ENCODE peak calls at places on chromosome 14, in six cellular contexts. One of them, this sample, is unnamed. For H3K4me1 and H3K27me3, the result is how much of the 10 kb centered on the place peaks cover.

GRCh38 chr14:103068351-103069073 is 11.2 kb upstream of the CDC42BPB start:
- DNase-seq in cardiac muscle cell: no peak
- DNase-seq in left ventricle myocardium inferior: no peak
- DNase-seq in right lobe of liver: no peak
- DNase-seq in CD8-positive, alpha-beta T cell: no peak
- DNase-seq in heart left ventricle: no peak
- DNase-seq in this sample: no peak

GRCh38 chr14:95101736-95102677 is 55.3 kb downstream of the DICER1 start:
- DNase-seq in cardiac muscle cell: no peak
- DNase-seq in left ventricle myocardium inferior: no peak
- DNase-seq in right lobe of liver: no peak
- DNase-seq in CD8-positive, alpha-beta T cell: no peak
- DNase-seq in heart left ventricle: no peak
- DNase-seq in this sample: no peak

GRCh38 chr14:96847451-96847850 is 50.3 kb downstream of the VRK1 start:
- DNase-seq in cardiac muscle cell: no peak
- DNase-seq in left ventricle myocardium inferior: no peak
- DNase-seq in right lobe of liver: no peak
- DNase-seq in CD8-positive, alpha-beta T cell: no peak
- DNase-seq in heart left ventricle: no peak
- DNase-seq in this sample: no peak

GRCh38 chr14:61720302-61720677 is 25.0 kb downstream of the HIF1A start:
- DNase-seq in cardiac muscle cell: peak
- DNase-seq in left ventricle myocardium inferior: no peak
- DNase-seq in right lobe of liver: no peak
- DNase-seq in CD8-positive, alpha-beta T cell: no peak
- DNase-seq in heart left ventricle: no peak
- DNase-seq in this sample: no peak

GRCh38 chr14:54653764-54654469 is 87.0 kb downstream of the SAMD4A start:
- DNase-seq in cardiac muscle cell: peak
- DNase-seq in left ventricle myocardium inferior: peak
- DNase-seq in right lobe of liver: no peak
- DNase-seq in CD8-positive, alpha-beta T cell: no peak
- DNase-seq in heart left ventricle: peak
- DNase-seq in this sample: peak

GRCh38 chr14:65927871-65928270 is 515.3 kb downstream of the FUT8 start:
- DNase-seq in cardiac muscle cell: no peak
- DNase-seq in left ventricle myocardium inferior: no peak
- DNase-seq in right lobe of liver: no peak
- DNase-seq in CD8-positive, alpha-beta T cell: peak
- DNase-seq in heart left ventricle: no peak
- DNase-seq in this sample: no peak

GRCh38 chr14:99346470-99347080 is 74.6 kb upstream of the BCL11B start:
- DNase-seq in cardiac muscle cell: no peak
- DNase-seq in left ventricle myocardium inferior: no peak
- DNase-seq in right lobe of liver: no peak
- DNase-seq in CD8-positive, alpha-beta T cell: no peak
- DNase-seq in heart left ventricle: no peak
- DNase-seq in this sample: peak

GRCh38 chr14:99603471-99603933 is 505 bp downstream of the CCDC85C start:
- DNase-seq in cardiac muscle cell: peak
- DNase-seq in left ventricle myocardium inferior: no peak
- DNase-seq in right lobe of liver: no peak
- DNase-seq in CD8-positive, alpha-beta T cell: peak
- DNase-seq in heart left ventricle: no peak
- DNase-seq in this sample: no peak

GRCh38 chr14:51776102-51776894 is 84.1 kb upstream of the GNG2 start:
- DNase-seq in cardiac muscle cell: peak
- DNase-seq in left ventricle myocardium inferior: peak
- DNase-seq in right lobe of liver: peak
- DNase-seq in CD8-positive, alpha-beta T cell: peak
- DNase-seq in heart left ventricle: peak
- DNase-seq in this sample: peak

GRCh38 chr14:92670177-92670576 is 78.2 kb downstream of the LGMN start:
- DNase-seq in cardiac muscle cell: peak
- DNase-seq in left ventricle myocardium inferior: no peak
- DNase-seq in right lobe of liver: no peak
- DNase-seq in CD8-positive, alpha-beta T cell: no peak
- DNase-seq in heart left ventricle: no peak
- DNase-seq in this sample: no peak

GRCh38 chr14:77268989-77269595 is 1.9 kb downstream of the NGB start:
- DNase-seq in cardiac muscle cell: no peak
- DNase-seq in left ventricle myocardium inferior: no peak
- DNase-seq in right lobe of liver: no peak
- DNase-seq in CD8-positive, alpha-beta T cell: no peak
- DNase-seq in heart left ventricle: no peak
- DNase-seq in this sample: no peak

GRCh38 chr14:77212933-77213656 is 31.5 kb downstream of the TMEM63C start:
- DNase-seq in cardiac muscle cell: peak
- DNase-seq in left ventricle myocardium inferior: no peak
- DNase-seq in right lobe of liver: no peak
- DNase-seq in CD8-positive, alpha-beta T cell: no peak
- DNase-seq in heart left ventricle: no peak
- DNase-seq in this sample: no peak

GRCh38 chr14:63273717-63274673 is 44.7 kb downstream of the GPHB5 start:
- DNase-seq in cardiac muscle cell: peak
- DNase-seq in left ventricle myocardium inferior: peak
- DNase-seq in right lobe of liver: no peak
- DNase-seq in CD8-positive, alpha-beta T cell: no peak
- DNase-seq in heart left ventricle: peak
- DNase-seq in this sample: no peak

GRCh38 chr14:103133213-103134140 is 10.2 kb downstream of the TNFAIP2 start:
- DNase-seq in cardiac muscle cell: no peak
- DNase-seq in left ventricle myocardium inferior: no peak
- DNase-seq in right lobe of liver: no peak
- DNase-seq in CD8-positive, alpha-beta T cell: no peak
- DNase-seq in heart left ventricle: peak
- DNase-seq in this sample: no peak

GRCh38 chr14:51922624-51923023 is 62.2 kb downstream of the GNG2 start:
- DNase-seq in cardiac muscle cell: peak
- DNase-seq in left ventricle myocardium inferior: no peak
- DNase-seq in right lobe of liver: no peak
- DNase-seq in CD8-positive, alpha-beta T cell: no peak
- DNase-seq in heart left ventricle: no peak
- DNase-seq in this sample: no peak

GRCh38 chr14:23539209-23539866 is 12.2 kb downstream of the ZFHX2 start:
- DNase-seq in cardiac muscle cell: peak
- DNase-seq in left ventricle myocardium inferior: no peak
- DNase-seq in right lobe of liver: no peak
- DNase-seq in CD8-positive, alpha-beta T cell: no peak
- DNase-seq in heart left ventricle: no peak
- DNase-seq in this sample: no peak

GRCh38 chr14:26966942-26967341 is 369.1 kb upstream of the NOVA1 start:
- DNase-seq in cardiac muscle cell: peak
- DNase-seq in left ventricle myocardium inferior: no peak
- DNase-seq in right lobe of liver: no peak
- DNase-seq in CD8-positive, alpha-beta T cell: no peak
- DNase-seq in heart left ventricle: no peak
- DNase-seq in this sample: no peak

GRCh38 chr14:63713765-63714164 is 14.1 kb downstream of the SGPP1 start:
- DNase-seq in cardiac muscle cell: peak
- DNase-seq in left ventricle myocardium inferior: no peak
- DNase-seq in right lobe of liver: no peak
- DNase-seq in CD8-positive, alpha-beta T cell: no peak
- DNase-seq in heart left ventricle: no peak
- DNase-seq in this sample: no peak

GRCh38 chr14:44962573-44963528 is 861 bp downstream of the TOGARAM1 start:
- DNase-seq in cardiac muscle cell: peak
- DNase-seq in left ventricle myocardium inferior: peak
- DNase-seq in right lobe of liver: peak
- DNase-seq in CD8-positive, alpha-beta T cell: no peak
- DNase-seq in heart left ventricle: peak
- DNase-seq in this sample: peak
- H3K4me1 ChIP-seq in cardiac muscle cell: under half
- H3K4me1 ChIP-seq in left ventricle myocardium inferior: half or more
- H3K4me1 ChIP-seq in right lobe of liver: under half
- H3K4me1 ChIP-seq in CD8-positive, alpha-beta T cell: under half
- H3K4me1 ChIP-seq in heart left ventricle: under half
- H3K4me1 ChIP-seq in this sample: under half

DNA sequence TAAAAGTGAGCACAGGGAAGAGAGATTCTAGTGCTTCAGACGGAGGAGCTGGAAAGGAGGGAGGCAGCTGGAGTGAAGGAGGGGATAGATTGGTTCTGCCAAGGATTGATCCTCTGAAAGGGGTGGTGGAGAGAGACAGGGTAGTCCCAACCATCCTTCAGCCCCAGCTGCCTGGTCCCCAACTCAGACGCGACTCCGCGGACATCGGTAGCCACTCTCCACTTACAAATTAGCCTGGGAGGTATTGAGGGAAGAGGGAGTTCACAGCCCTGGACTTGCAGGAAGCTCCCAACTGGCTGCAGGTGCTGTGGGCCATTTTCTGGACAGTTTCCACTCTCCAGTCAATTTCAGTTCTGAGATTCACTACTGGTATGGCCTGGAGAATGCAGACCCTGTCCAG is 1.2 kb downstream of the PLEKHD1 start:
- DNase-seq in cardiac muscle cell: no peak
- DNase-seq in left ventricle myocardium inferior: no peak
- DNase-seq in right lobe of liver: no peak
- DNase-seq in CD8-positive, alpha-beta T cell: no peak
- DNase-seq in heart left ventricle: no peak
- DNase-seq in this sample: no peak
- H3K27me3 ChIP-seq in cardiac muscle cell: half or more
- H3K27me3 ChIP-seq in left ventricle myocardium inferior: half or more
- H3K27me3 ChIP-seq in right lobe of liver: under half
- H3K27me3 ChIP-seq in CD8-positive, alpha-beta T cell: under half
- H3K27me3 ChIP-seq in heart left ventricle: under half
- H3K27me3 ChIP-seq in this sample: half or more

DNA sequence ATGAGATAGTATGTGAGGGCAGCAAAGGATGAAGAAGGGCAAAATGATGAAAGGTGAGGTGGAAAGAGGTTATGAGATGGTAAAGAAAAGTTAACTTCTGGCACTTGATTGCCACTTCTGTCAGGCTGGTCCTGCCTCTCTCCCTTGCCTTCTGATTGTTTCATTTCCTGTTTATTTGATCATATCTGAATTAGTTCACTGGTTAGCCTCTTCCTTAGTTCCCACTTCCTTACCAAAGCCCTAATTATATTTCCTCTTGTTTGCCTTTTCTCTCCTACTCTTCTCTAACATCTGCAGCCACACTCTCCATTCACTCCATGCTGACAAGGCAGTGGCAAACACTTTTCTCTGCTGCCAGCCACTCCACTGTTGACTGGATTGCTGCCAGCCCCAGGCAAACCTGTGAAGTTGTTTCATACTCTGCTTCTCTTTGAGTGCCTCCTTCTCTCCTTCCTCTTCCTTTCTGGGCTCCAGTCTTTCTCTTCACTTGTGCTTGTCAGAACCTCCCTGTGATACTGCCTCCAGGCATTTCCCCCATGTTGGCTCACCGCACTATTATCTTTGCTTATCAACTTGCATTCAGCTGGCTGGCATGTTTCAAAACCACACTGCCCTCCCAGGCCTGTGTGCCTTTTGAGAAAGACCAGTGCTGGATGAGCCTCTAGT is 8.1 kb downstream of the PNP start:
- DNase-seq in cardiac muscle cell: peak
- DNase-seq in left ventricle myocardium inferior: peak
- DNase-seq in right lobe of liver: peak
- DNase-seq in CD8-positive, alpha-beta T cell: peak
- DNase-seq in heart left ventricle: peak
- DNase-seq in this sample: peak
- H3K4me1 ChIP-seq in cardiac muscle cell: under half
- H3K4me1 ChIP-seq in left ventricle myocardium inferior: under half
- H3K4me1 ChIP-seq in right lobe of liver: under half
- H3K4me1 ChIP-seq in CD8-positive, alpha-beta T cell: half or more
- H3K4me1 ChIP-seq in heart left ventricle: under half
- H3K4me1 ChIP-seq in this sample: under half

GRCh38 chr14:88326352-88327103 is 3.5 kb upstream of the KCNK10 start:
- DNase-seq in cardiac muscle cell: no peak
- DNase-seq in left ventricle myocardium inferior: no peak
- DNase-seq in right lobe of liver: no peak
- DNase-seq in CD8-positive, alpha-beta T cell: no peak
- DNase-seq in heart left ventricle: no peak
- DNase-seq in this sample: no peak
- H3K27me3 ChIP-seq in cardiac muscle cell: half or more
- H3K27me3 ChIP-seq in left ventricle myocardium inferior: half or more
- H3K27me3 ChIP-seq in right lobe of liver: under half
- H3K27me3 ChIP-seq in CD8-positive, alpha-beta T cell: under half
- H3K27me3 ChIP-seq in heart left ventricle: half or more
- H3K27me3 ChIP-seq in this sample: half or more

DNA sequence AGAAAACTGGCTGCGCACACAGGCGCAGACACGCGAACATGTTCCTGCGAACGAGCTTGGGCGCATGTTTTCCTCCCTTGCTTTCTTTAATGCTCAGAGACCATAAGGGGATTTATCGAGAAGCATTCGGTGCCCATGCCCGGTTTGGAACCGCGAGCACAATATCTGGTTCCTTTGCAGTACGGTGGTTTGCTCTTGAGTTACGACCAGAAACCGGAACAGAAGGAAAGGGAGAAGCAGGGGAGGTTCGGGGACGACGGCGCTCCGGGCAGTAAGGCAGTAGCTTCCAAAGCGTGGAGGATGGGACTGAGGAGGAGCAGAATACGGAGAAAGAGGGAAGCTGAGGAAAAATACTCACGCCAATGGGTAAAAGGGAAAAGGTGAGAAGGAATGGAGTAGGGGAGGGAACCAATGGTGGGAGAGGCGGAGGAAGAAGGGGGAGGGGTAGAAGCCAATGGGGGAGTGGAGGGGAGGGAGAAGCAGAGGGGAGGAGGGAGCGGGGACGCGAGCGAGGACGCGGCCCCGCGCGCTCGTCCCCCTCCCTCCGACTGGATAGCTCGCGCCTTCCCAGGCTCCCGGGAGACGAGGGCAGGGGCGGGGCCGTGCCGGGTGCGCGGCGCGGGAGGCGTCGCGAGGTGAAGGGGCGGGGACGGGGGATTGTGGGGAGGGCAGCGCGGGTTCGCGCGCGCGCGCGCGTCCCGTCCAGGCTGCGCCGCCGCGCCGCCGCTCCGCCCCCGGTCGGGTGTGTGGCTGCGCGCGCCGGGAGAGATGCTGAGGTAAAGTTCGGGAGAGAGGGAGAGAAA is 625 bp upstream of the ARHGAP5 start:
- DNase-seq in cardiac muscle cell: peak
- DNase-seq in left ventricle myocardium inferior: peak
- DNase-seq in right lobe of liver: peak
- DNase-seq in CD8-positive, alpha-beta T cell: peak
- DNase-seq in heart left ventricle: peak
- DNase-seq in this sample: peak
- H3K4me1 ChIP-seq in cardiac muscle cell: under half
- H3K4me1 ChIP-seq in left ventricle myocardium inferior: half or more
- H3K4me1 ChIP-seq in right lobe of liver: under half
- H3K4me1 ChIP-seq in CD8-positive, alpha-beta T cell: under half
- H3K4me1 ChIP-seq in heart left ventricle: under half
- H3K4me1 ChIP-seq in this sample: under half

DNA sequence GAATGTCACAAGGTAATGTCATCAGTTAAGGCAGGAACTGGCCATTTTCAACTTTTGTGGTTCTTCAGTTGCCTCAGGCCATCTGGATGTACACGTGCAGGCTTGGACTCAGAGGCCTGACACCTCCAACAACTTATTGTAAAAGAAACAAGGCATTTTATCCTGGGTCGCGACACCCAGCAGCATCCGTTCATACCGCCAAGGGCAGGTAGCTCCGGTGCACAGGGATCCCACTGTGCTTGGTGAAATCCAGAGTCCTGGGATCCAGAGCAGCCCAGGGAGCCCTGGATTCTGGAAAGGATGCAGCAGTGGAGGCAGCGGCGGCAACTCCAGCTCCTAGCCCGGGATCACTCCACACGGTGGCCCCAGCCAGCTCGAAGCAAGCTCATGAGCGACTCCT is 380.9 kb upstream of the STXBP6 start:
- DNase-seq in cardiac muscle cell: no peak
- DNase-seq in left ventricle myocardium inferior: no peak
- DNase-seq in right lobe of liver: no peak
- DNase-seq in CD8-positive, alpha-beta T cell: no peak
- DNase-seq in heart left ventricle: no peak
- DNase-seq in this sample: no peak
- H3K27me3 ChIP-seq in cardiac muscle cell: under half
- H3K27me3 ChIP-seq in left ventricle myocardium inferior: under half
- H3K27me3 ChIP-seq in right lobe of liver: under half
- H3K27me3 ChIP-seq in CD8-positive, alpha-beta T cell: under half
- H3K27me3 ChIP-seq in heart left ventricle: under half
- H3K27me3 ChIP-seq in this sample: under half